ENCODE peak calls at places on chromosome 16, in nine cellular contexts. K is AG09309; I is MM.1S; E is CD8-positive, alpha-beta T cell; O is progenitor cell of endocrine pancreas; T is AG10803; J is Caco-2; C is glutamatergic neuron; Z is fibroblast of the aortic adventitia. H is an unnamed sample.

GRCh38 chr16:14489460-14489859 is 140.6 kb downstream of the PARN start:
- DNase-seq in K (no peak), I (no peak), E (no peak), O (no peak), T (peak; percentile 79), J (peak; percentile 45), C (peak; percentile 34), Z (peak; percentile 21), H (peak; percentile 23)

GRCh38 chr16:1922357-1922756 is 4.1 kb upstream of the HS3ST6 start:
- DNase-seq in K (no peak), I (no peak), E (no peak), O (no peak), T (no peak), J (no peak), C (no peak), Z (no peak), H (no peak)

GRCh38 chr16:628321-629061 is 2.3 kb upstream of the WFIKKN1 start:
- DNase-seq in K (no peak), I (no peak), E (no peak), O (no peak), T (no peak), J (no peak), C (no peak), Z (no peak), H (peak; percentile 7)

GRCh38 chr16:2159052-2159838 is 3.7 kb downstream of the TRAF7 start:
- DNase-seq in K (no peak), I (no peak), E (no peak), O (no peak), T (peak; percentile 65), J (no peak), C (no peak), Z (peak; percentile 87), H (no peak)

GRCh38 chr16:22623351-22623781 is 112.7 kb downstream of the NPIPB5 start:
- DNase-seq in K (peak; percentile 11), I (no peak), E (no peak), O (no peak), T (peak; percentile 91), J (no peak), C (no peak), Z (peak; percentile 29), H (no peak)

GRCh38 chr16:988465-989353 is 7.1 kb downstream of the SOX8 start:
- DNase-seq in K (no peak), I (no peak), E (no peak), O (no peak), T (no peak), J (no peak), C (no peak), Z (no peak), H (no peak)

GRCh38 chr16:11354733-11355574 is 9.7 kb downstream of the RMI2 start:
- DNase-seq in K (no peak), I (peak; percentile 82), E (peak; percentile 47), O (no peak), T (peak; percentile 40), J (no peak), C (no peak), Z (peak; percentile 75), H (no peak)

GRCh38 chr16:55809386-55809785 is 23.5 kb downstream of the CES1 start:
- DNase-seq in K (no peak), I (no peak), E (no peak), O (no peak), T (no peak), J (no peak), C (no peak), Z (no peak), H (no peak)

GRCh38 chr16:11370084-11370931 is 25.0 kb downstream of the RMI2 start:
- DNase-seq in K (no peak), I (no peak), E (no peak), O (no peak), T (peak; percentile 11), J (no peak), C (no peak), Z (no peak), H (no peak)

GRCh38 chr16:12308060-12308459 is 331.5 kb downstream of the SNX29 start:
- DNase-seq in K (no peak), I (no peak), E (no peak), O (no peak), T (no peak), J (no peak), C (no peak), Z (no peak), H (no peak)

GRCh38 chr16:70512456-70512855 is 10.9 kb downstream of the COG4 start:
- DNase-seq in K (peak; percentile 27), I (no peak), E (no peak), O (no peak), T (peak; percentile 48), J (no peak), C (no peak), Z (no peak), H (no peak)

GRCh38 chr16:70511833-70512232 is 11.5 kb downstream of the COG4 start:
- DNase-seq in K (no peak), I (no peak), E (no peak), O (no peak), T (no peak), J (no peak), C (no peak), Z (no peak), H (no peak)

GRCh38 chr16:70510216-70510615 is 13.1 kb downstream of the COG4 start:
- DNase-seq in K (no peak), I (no peak), E (no peak), O (no peak), T (no peak), J (no peak), C (no peak), Z (no peak), H (no peak)

GRCh38 chr16:70508752-70509151 is 14.6 kb downstream of the COG4 start:
- DNase-seq in K (no peak), I (peak; percentile 42), E (no peak), O (no peak), T (no peak), J (no peak), C (no peak), Z (peak; percentile 10), H (no peak)
- TF ChIP-seq CTCF in K (peak; percentile 3), I (peak; percentile 33), E (no peak), O (no peak), T (no peak), J (no peak), C (no peak), Z (no peak), H (no peak)

GRCh38 chr16:78058165-78058564 is 35.8 kb downstream of the CLEC3A start:
- DNase-seq in K (no peak), I (no peak), E (no peak), O (no peak), T (no peak), J (no peak), C (no peak), Z (no peak), H (no peak)

GRCh38 chr16:78060787-78061186 is 38.4 kb downstream of the CLEC3A start:
- DNase-seq in K (no peak), I (no peak), E (no peak), O (no peak), T (no peak), J (peak; percentile 17), C (no peak), Z (no peak), H (no peak)

GRCh38 chr16:78065344-78065743 is 34.1 kb upstream of the WWOX start:
- DNase-seq in K (no peak), I (no peak), E (no peak), O (no peak), T (no peak), J (no peak), C (no peak), Z (no peak), H (no peak)

GRCh38 chr16:78060295-78060694 is 37.9 kb downstream of the CLEC3A start:
- DNase-seq in K (no peak), I (no peak), E (no peak), O (no peak), T (no peak), J (peak; percentile 25), C (no peak), Z (no peak), H (no peak)
- TF ChIP-seq CTCF in K (no peak), I (no peak), E (no peak), O (no peak), T (no peak), J (peak; percentile 39), C (no peak), Z (no peak), H (no peak)

GRCh38 chr16:85057212-85057889 is 29.8 kb downstream of the KIAA0513 start:
- DNase-seq in K (no peak), I (no peak), E (no peak), O (no peak), T (no peak), J (peak; percentile 67), C (no peak), Z (no peak), H (no peak)
- TF ChIP-seq CTCF in K (peak; percentile 5), I (no peak), E (no peak), O (peak; percentile 50), T (peak; percentile 15), J (peak; percentile 71), C (peak; percentile 22), Z (peak; percentile 22), H (no peak)

GRCh38 chr16:17463335-17463734 is 7.4 kb downstream of the XYLT1 start:
- DNase-seq in K (no peak), I (no peak), E (no peak), O (no peak), T (no peak), J (no peak), C (no peak), Z (no peak), H (no peak)

GRCh38 chr16:17459903-17460521 is 10.7 kb downstream of the XYLT1 start:
- DNase-seq in K (no peak), I (no peak), E (no peak), O (no peak), T (no peak), J (no peak), C (no peak), Z (no peak), H (no peak)

GRCh38 chr16:17460890-17461289 is 9.9 kb downstream of the XYLT1 start:
- DNase-seq in K (no peak), I (no peak), E (no peak), O (no peak), T (peak; percentile 70), J (no peak), C (no peak), Z (no peak), H (no peak)

GRCh38 chr16:17465460-17465859 is 5.3 kb downstream of the XYLT1 start:
- DNase-seq in K (no peak), I (no peak), E (no peak), O (no peak), T (no peak), J (no peak), C (no peak), Z (no peak), H (no peak)

DNA sequence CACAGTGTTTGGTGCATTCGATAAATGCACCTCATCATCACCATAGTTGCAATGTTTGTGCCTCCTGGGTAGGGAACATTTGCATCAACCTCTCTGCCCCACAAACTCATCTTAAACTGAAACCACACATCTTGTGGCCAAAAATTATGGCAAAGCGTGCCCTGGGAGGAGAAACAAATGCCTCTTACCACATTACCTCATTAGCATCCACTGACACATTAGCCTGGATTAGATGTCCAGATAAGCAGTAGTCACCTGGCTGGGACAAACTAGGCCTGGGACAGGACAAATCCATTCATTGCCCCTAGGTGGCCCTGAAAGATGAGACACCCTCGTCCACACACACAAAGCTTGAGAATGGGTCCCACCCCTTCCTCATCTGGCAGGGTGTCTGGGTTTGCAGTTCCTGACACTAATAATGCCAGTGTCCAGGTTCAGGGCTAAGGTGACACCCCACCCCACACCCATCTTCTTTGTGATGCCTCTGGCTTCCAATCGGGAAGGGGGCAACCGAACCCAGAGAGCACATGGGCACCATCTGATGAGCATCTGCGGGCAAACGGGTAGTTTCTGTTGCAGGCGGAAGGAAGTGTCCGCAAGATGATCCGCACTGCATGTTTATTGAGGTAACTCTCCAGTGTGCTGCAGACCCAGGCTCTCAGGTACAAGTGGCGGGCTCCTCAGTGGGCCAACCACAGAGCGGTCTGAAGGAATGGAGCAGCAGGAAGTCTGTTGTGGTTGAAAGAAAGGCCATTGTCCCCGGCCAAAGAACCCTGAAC is 8.6 kb downstream of the XYLT1 start:
- DNase-seq in K (no peak), I (peak; percentile 94), E (no peak), O (no peak), T (no peak), J (no peak), C (no peak), Z (no peak), H (no peak)
- TF ChIP-seq CTCF in K (no peak), I (peak; percentile 46), E (no peak), O (no peak), T (no peak), J (no peak), C (no peak), Z (no peak), H (no peak)

H was measured in endothelial cell.